ENCODE peak calls at places on chromosomes 3 and 15, in four cellular contexts. D is foreskin fibroblast, A is hepatocyte, L is osteocyte. P is an unnamed sample.

GRCh38 chr3:106006001-106006400 is 137.2 kb upstream of the CBLB start:
- DNase-seq in D (peak), A (no peak), L (no peak), P (peak)

GRCh38 chr3:186821429-186822367 is 15.4 kb upstream of the RFC4 start:
- DNase-seq in D (peak), A (peak), L (peak), P (no peak)

GRCh38 chr15:62853833-62854210 is 188.7 kb upstream of the TPM1 start:
- DNase-seq in D (no peak), A (no peak), L (no peak), P (no peak)

GRCh38 chr3:64053581-64053980 is 30.3 kb upstream of the PSMD6 start:
- DNase-seq in D (no peak), A (no peak), L (no peak), P (no peak)

GRCh38 chr3:122944671-122945151 is 82.9 kb downstream of the SEMA5B start:
- DNase-seq in D (no peak), A (no peak), L (no peak), P (no peak)

GRCh38 chr15:98231696-98232440 is 271.4 kb downstream of the ARRDC4 start:
- DNase-seq in D (peak), A (no peak), L (no peak), P (no peak)

GRCh38 chr15:51366911-51367310 is 25.5 kb downstream of the GLDN start:
- DNase-seq in D (peak), A (peak), L (no peak), P (peak)

GRCh38 chr3:70811880-70812279 is 499.4 kb upstream of the MDFIC2 start:
- DNase-seq in D (peak), A (peak), L (no peak), P (no peak)

GRCh38 chr3:150763841-150764483 is 993 bp upstream of the SIAH2 start:
- DNase-seq in D (peak), A (peak), L (no peak), P (no peak)

GRCh38 chr15:45402955-45403892 is 24.9 kb upstream of the GATM start:
- DNase-seq in D (peak), A (peak), L (no peak), P (no peak)

GRCh38 chr3:171160326-171160725 is 133.8 kb upstream of the SLC2A2 start:
- DNase-seq in D (no peak), A (no peak), L (no peak), P (no peak)

GRCh38 chr3:131361464-131362421 is 19.8 kb upstream of the NUDT16 start:
- DNase-seq in D (no peak), A (peak), L (no peak), P (no peak)

GRCh38 chr3:178584722-178585121 is 48.5 kb downstream of the KCNMB2 start:
- DNase-seq in D (no peak), A (no peak), L (no peak), P (no peak)

GRCh38 chr3:140777631-140778030 is 99.8 kb downstream of the TRIM42 start:
- DNase-seq in D (no peak), A (no peak), L (no peak), P (no peak)
- TF ChIP-seq CTCF in D (no peak), A (no peak), L (no peak), P (no peak)

GRCh38 chr3:11154953-11155325 is 646 bp downstream of the HRH1 start:
- DNase-seq in D (no peak), A (peak), L (no peak), P (no peak)
- TF ChIP-seq CTCF in D (no peak), A (no peak), L (no peak), P (no peak)

DNA sequence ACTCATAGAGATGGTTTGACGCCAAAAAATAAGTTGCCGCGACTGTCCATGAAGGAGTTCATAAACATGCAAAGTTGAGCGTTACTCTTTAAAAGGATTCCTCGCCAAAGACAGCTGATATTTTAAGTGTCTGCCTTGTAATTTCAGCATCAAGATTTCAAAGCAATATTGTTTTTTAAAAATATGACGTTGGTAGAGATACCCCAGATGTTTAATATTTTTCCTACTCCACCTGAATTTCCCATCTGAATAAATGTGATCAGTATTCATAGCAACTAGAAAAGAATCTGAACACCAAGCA is 155.0 kb downstream of the TUSC7 start:
- DNase-seq in D (no peak), A (no peak), L (no peak), P (no peak)
- TF ChIP-seq CTCF in D (no peak), A (no peak), L (no peak), P (no peak)

DNA sequence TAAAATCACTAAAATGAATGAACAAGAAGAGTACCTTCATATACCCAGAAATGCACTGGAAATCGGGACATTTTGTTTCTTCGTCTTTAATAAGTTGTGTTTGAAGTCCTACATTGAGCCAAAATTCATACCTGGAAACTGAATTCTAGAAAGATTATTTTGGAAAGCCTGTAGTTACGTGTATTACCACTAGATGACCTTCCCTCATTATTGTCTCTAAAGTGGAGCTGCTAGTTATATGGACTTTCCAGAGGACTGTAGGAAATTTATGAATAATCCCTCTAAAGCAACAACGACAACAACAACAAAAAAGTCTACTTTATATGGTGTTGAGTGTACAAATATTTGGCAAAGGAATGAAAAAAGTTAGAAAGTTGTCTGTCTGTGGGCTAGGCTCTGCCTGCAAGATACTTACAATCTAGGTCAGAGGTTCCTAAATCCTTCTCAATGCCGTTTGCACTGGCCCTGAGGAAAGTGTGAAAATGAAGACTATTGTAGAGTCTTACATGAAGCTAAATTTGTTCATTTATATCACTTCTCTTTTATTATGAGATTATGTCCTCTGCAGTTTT is 234.8 kb upstream of the NR2E3 start:
- DNase-seq in D (no peak), A (no peak), L (no peak), P (no peak)
- TF ChIP-seq CTCF in D (peak), A (peak), L (peak), P (peak)

DNA sequence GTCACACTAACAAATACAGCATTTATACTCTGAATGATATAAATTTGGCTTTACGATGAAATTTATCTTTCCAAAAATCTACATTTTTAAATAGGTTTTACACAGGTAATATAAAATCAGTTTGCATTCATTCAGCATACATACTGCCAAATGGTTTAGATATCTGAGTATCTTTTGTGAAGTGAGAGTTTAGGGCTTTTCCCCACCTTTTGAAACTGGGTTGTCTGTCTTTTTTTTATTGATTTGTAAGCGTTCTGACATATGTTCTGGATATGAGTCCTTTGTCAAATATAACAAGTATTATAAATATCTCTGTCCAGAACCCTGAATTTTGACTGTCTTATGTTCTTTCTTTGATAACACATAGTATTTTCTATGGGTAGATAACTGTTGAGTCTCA is 42.4 kb downstream of the GABPB1 start:
- DNase-seq in D (no peak), A (no peak), L (no peak), P (no peak)
- TF ChIP-seq CTCF in D (no peak), A (no peak), L (no peak), P (no peak)

GRCh38 chr3:102224171-102224570 is 210.6 kb upstream of the ZPLD1 start:
- DNase-seq in D (peak), A (peak), L (no peak), P (peak)
- TF ChIP-seq CTCF in D (peak), A (peak), L (peak), P (peak)

DNA sequence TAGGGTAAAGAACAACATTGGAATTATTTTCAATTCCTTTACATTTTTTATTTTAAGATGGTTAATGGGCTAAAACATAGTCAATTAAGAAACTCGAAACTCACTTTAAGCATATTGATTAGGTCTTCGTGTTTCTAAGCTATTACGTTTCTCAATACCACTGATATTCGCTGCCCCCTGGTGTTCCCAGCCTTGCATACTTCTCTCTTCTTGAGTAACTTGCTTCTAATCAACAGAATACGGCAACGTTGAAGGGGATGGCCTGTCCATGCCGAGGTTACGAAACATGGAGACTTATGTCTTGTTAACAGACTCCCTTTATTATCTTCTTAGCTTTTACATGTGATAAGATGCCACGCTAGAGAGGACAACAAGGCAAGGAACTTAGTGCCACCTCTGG is 43.6 kb downstream of the ROBO1 start:
- DNase-seq in D (no peak), A (peak), L (no peak), P (no peak)
- TF ChIP-seq CTCF in D (no peak), A (peak), L (peak), P (no peak)

GRCh38 chr3:184874709-184875644 is 63.0 kb downstream of the VPS8 start:
- DNase-seq in D (peak), A (peak), L (no peak), P (no peak)
- TF ChIP-seq CTCF in D (peak), A (peak), L (peak), P (peak)

DNA sequence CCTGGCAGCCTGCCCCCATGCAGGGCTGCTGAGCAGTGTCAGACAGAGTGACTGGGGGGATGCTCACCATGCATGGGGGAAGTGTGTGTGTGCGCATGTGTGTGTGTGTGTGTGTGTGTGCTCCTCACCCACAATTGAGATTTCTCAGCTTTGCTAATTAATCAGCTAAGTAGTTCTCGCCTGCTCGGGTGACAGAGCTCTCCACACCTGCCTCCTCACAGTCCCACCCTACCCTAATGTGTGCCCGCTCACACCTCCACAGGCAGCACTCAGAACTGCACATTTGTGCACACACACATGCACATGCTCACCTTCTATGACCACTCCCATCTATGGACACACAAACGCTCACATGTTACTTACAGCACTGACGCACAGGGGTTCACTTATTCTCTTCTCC is 37.3 kb downstream of the CACNA2D2 start:
- DNase-seq in D (no peak), A (no peak), L (no peak), P (no peak)
- TF ChIP-seq CTCF in D (no peak), A (no peak), L (no peak), P (no peak)